ENCODE peak calls at places on chromosome 22, in seven cellular contexts. One of them, this sample, is unnamed.

GRCh38 chr22:26172389-26172990 is 3.2 kb downstream of the SEZ6L start:
- DNase-seq in GM12864: no peak
- DNase-seq in right lobe of liver: peak
- DNase-seq in coronary artery: no peak
- DNase-seq in ascending aorta: no peak
- DNase-seq in GM12878: no peak
- DNase-seq in stomach: no peak
- DNase-seq in this sample: peak

GRCh38 chr22:30304495-30305244 is 15.4 kb upstream of the CASTOR1 start:
- DNase-seq in GM12864: no peak
- DNase-seq in right lobe of liver: peak
- DNase-seq in coronary artery: no peak
- DNase-seq in ascending aorta: peak
- DNase-seq in GM12878: no peak
- DNase-seq in stomach: peak
- DNase-seq in this sample: no peak

GRCh38 chr22:17472886-17473285 is 90.4 kb upstream of the SLC25A18 start:
- DNase-seq in GM12864: no peak
- DNase-seq in right lobe of liver: no peak
- DNase-seq in coronary artery: no peak
- DNase-seq in ascending aorta: no peak
- DNase-seq in GM12878: no peak
- DNase-seq in stomach: no peak
- DNase-seq in this sample: no peak

GRCh38 chr22:30424471-30425326 is 869 bp upstream of the MTFP1 start:
- DNase-seq in GM12864: no peak
- DNase-seq in right lobe of liver: no peak
- DNase-seq in coronary artery: no peak
- DNase-seq in ascending aorta: no peak
- DNase-seq in GM12878: no peak
- DNase-seq in stomach: no peak
- DNase-seq in this sample: peak

GRCh38 chr22:30044369-30044768 is 35.9 kb upstream of the HORMAD2 start:
- DNase-seq in GM12864: no peak
- DNase-seq in right lobe of liver: no peak
- DNase-seq in coronary artery: no peak
- DNase-seq in ascending aorta: no peak
- DNase-seq in GM12878: no peak
- DNase-seq in stomach: peak
- DNase-seq in this sample: peak

GRCh38 chr22:41140365-41140957 is 48.1 kb downstream of the EP300 start:
- DNase-seq in GM12864: no peak
- DNase-seq in right lobe of liver: no peak
- DNase-seq in coronary artery: no peak
- DNase-seq in ascending aorta: no peak
- DNase-seq in GM12878: no peak
- DNase-seq in stomach: no peak
- DNase-seq in this sample: peak

GRCh38 chr22:45129703-45130524 is 33.8 kb upstream of the NUP50 start:
- DNase-seq in GM12864: no peak
- DNase-seq in right lobe of liver: no peak
- DNase-seq in coronary artery: no peak
- DNase-seq in ascending aorta: no peak
- DNase-seq in GM12878: no peak
- DNase-seq in stomach: no peak
- DNase-seq in this sample: no peak

GRCh38 chr22:16601437-16602223 is 9.0 kb upstream of the CCT8L2 start:
- DNase-seq in GM12864: no peak
- DNase-seq in right lobe of liver: no peak
- DNase-seq in coronary artery: no peak
- DNase-seq in ascending aorta: no peak
- DNase-seq in GM12878: no peak
- DNase-seq in stomach: no peak
- DNase-seq in this sample: no peak

GRCh38 chr22:21989049-21989448 is 6.5 kb upstream of the TOP3B start:
- DNase-seq in GM12864: no peak
- DNase-seq in right lobe of liver: no peak
- DNase-seq in coronary artery: no peak
- DNase-seq in ascending aorta: no peak
- DNase-seq in GM12878: no peak
- DNase-seq in stomach: no peak
- DNase-seq in this sample: no peak

GRCh38 chr22:28440517-28441366 is 238.9 kb downstream of the TTC28 start:
- DNase-seq in GM12864: no peak
- DNase-seq in right lobe of liver: no peak
- DNase-seq in coronary artery: no peak
- DNase-seq in ascending aorta: no peak
- DNase-seq in GM12878: no peak
- DNase-seq in stomach: no peak
- DNase-seq in this sample: peak

GRCh38 chr22:37267661-37268413 is 14.5 kb upstream of the CYTH4 start:
- DNase-seq in GM12864: no peak
- DNase-seq in right lobe of liver: no peak
- DNase-seq in coronary artery: no peak
- DNase-seq in ascending aorta: no peak
- DNase-seq in GM12878: no peak
- DNase-seq in stomach: no peak
- DNase-seq in this sample: no peak

GRCh38 chr22:27510024-27510423 is 291.5 kb downstream of the MN1 start:
- DNase-seq in GM12864: no peak
- DNase-seq in right lobe of liver: no peak
- DNase-seq in coronary artery: no peak
- DNase-seq in ascending aorta: no peak
- DNase-seq in GM12878: no peak
- DNase-seq in stomach: no peak
- DNase-seq in this sample: no peak

GRCh38 chr22:20526628-20527355 is 19.4 kb downstream of the MED15 start:
- DNase-seq in GM12864: no peak
- DNase-seq in right lobe of liver: no peak
- DNase-seq in coronary artery: no peak
- DNase-seq in ascending aorta: no peak
- DNase-seq in GM12878: no peak
- DNase-seq in stomach: no peak
- DNase-seq in this sample: peak

GRCh38 chr22:35921777-35922176 is 106.8 kb downstream of the RBFOX2 start:
- DNase-seq in GM12864: peak
- DNase-seq in right lobe of liver: peak
- DNase-seq in coronary artery: no peak
- DNase-seq in ascending aorta: peak
- DNase-seq in GM12878: peak
- DNase-seq in stomach: peak
- DNase-seq in this sample: peak

GRCh38 chr22:25845985-25846745 is 104.2 kb downstream of the MYO18B start:
- DNase-seq in GM12864: no peak
- DNase-seq in right lobe of liver: no peak
- DNase-seq in coronary artery: peak
- DNase-seq in ascending aorta: no peak
- DNase-seq in GM12878: no peak
- DNase-seq in stomach: no peak
- DNase-seq in this sample: no peak

GRCh38 chr22:30159561-30160353 is 79.5 kb downstream of the HORMAD2 start:
- DNase-seq in GM12864: no peak
- DNase-seq in right lobe of liver: peak
- DNase-seq in coronary artery: no peak
- DNase-seq in ascending aorta: no peak
- DNase-seq in GM12878: no peak
- DNase-seq in stomach: no peak
- DNase-seq in this sample: peak

GRCh38 chr22:32309585-32310251 is 47.9 kb upstream of the RFPL3 start:
- DNase-seq in GM12864: no peak
- DNase-seq in right lobe of liver: peak
- DNase-seq in coronary artery: no peak
- DNase-seq in ascending aorta: no peak
- DNase-seq in GM12878: no peak
- DNase-seq in stomach: no peak
- DNase-seq in this sample: no peak

GRCh38 chr22:44326549-44326881 is 13.8 kb upstream of the SHISAL1 start:
- DNase-seq in GM12864: no peak
- DNase-seq in right lobe of liver: no peak
- DNase-seq in coronary artery: no peak
- DNase-seq in ascending aorta: no peak
- DNase-seq in GM12878: no peak
- DNase-seq in stomach: no peak
- DNase-seq in this sample: no peak

DNA sequence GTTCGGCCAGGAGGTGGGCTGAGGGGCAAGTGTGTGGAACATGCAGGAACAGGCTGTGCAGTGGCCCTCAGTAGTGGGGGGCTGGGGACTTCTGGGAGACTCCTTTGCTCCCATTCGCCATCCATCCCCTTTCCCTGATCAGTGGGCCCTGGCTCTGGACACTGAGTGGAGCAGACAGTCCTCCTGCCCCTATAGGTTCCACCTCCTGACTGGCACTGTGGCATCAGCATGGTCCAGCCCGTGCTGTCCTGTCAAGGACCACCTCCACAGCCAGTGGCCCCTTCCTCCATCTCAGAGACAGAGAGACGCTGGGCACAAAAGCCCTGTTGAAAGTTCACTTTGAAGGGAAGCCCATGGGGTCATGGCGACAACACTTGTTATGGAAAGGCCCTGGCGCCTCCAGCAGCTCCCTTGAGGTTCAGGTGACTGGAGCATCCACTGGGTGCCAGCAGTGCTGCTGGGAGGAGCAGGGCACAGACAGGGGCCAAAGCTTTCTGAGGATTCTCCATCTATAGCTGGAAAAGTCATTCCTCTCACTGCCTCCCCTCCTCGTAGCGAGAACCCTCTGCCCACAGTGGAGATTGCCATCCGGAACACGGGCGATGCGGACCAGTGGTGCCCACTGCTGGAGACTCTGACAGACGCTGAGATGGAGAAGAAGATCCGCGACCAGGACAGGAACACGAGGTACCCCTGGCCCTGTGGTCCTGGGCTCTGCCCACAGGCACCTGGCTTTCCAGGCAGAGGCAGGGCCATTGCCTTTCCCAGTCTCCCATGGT is 5.6 kb downstream of the DERL3 start:
- DNase-seq in GM12864: no peak
- DNase-seq in right lobe of liver: peak
- DNase-seq in coronary artery: peak
- DNase-seq in ascending aorta: no peak
- DNase-seq in GM12878: no peak
- DNase-seq in stomach: no peak
- DNase-seq in this sample: no peak
- TF ChIP-seq CTCF in GM12864: no peak
- TF ChIP-seq CTCF in right lobe of liver: no peak
- TF ChIP-seq CTCF in coronary artery: no peak
- TF ChIP-seq CTCF in ascending aorta: no peak
- TF ChIP-seq CTCF in GM12878: no peak
- TF ChIP-seq CTCF in stomach: no peak
- TF ChIP-seq CTCF in this sample: no peak

GRCh38 chr22:42271191-42271813 is 849 bp upstream of the TCF20 start:
- DNase-seq in GM12864: no peak
- DNase-seq in right lobe of liver: no peak
- DNase-seq in coronary artery: no peak
- DNase-seq in ascending aorta: no peak
- DNase-seq in GM12878: no peak
- DNase-seq in stomach: no peak
- DNase-seq in this sample: no peak
- H3K4me3 ChIP-seq in GM12864: no peak
- H3K4me3 ChIP-seq in right lobe of liver: peak
- H3K4me3 ChIP-seq in coronary artery: peak
- H3K4me3 ChIP-seq in ascending aorta: peak
- H3K4me3 ChIP-seq in GM12878: peak
- H3K4me3 ChIP-seq in stomach: peak
- H3K4me3 ChIP-seq in this sample: no peak

GRCh38 chr22:39176067-39176621 is 23.7 kb upstream of the CBX7 start:
- DNase-seq in GM12864: no peak
- DNase-seq in right lobe of liver: peak
- DNase-seq in coronary artery: peak
- DNase-seq in ascending aorta: peak
- DNase-seq in GM12878: no peak
- DNase-seq in stomach: peak
- DNase-seq in this sample: peak

GRCh38 chr22:39173787-39174497 is 21.5 kb upstream of the CBX7 start:
- DNase-seq in GM12864: no peak
- DNase-seq in right lobe of liver: peak
- DNase-seq in coronary artery: no peak
- DNase-seq in ascending aorta: no peak
- DNase-seq in GM12878: no peak
- DNase-seq in stomach: no peak
- DNase-seq in this sample: no peak

GRCh38 chr22:39176673-39177455 is 24.4 kb upstream of the CBX7 start:
- DNase-seq in GM12864: no peak
- DNase-seq in right lobe of liver: no peak
- DNase-seq in coronary artery: no peak
- DNase-seq in ascending aorta: peak
- DNase-seq in GM12878: no peak
- DNase-seq in stomach: no peak
- DNase-seq in this sample: no peak

GRCh38 chr22:39174498-39175120 is 22.1 kb upstream of the CBX7 start:
- DNase-seq in GM12864: no peak
- DNase-seq in right lobe of liver: peak
- DNase-seq in coronary artery: peak
- DNase-seq in ascending aorta: peak
- DNase-seq in GM12878: no peak
- DNase-seq in stomach: peak
- DNase-seq in this sample: peak

DNA sequence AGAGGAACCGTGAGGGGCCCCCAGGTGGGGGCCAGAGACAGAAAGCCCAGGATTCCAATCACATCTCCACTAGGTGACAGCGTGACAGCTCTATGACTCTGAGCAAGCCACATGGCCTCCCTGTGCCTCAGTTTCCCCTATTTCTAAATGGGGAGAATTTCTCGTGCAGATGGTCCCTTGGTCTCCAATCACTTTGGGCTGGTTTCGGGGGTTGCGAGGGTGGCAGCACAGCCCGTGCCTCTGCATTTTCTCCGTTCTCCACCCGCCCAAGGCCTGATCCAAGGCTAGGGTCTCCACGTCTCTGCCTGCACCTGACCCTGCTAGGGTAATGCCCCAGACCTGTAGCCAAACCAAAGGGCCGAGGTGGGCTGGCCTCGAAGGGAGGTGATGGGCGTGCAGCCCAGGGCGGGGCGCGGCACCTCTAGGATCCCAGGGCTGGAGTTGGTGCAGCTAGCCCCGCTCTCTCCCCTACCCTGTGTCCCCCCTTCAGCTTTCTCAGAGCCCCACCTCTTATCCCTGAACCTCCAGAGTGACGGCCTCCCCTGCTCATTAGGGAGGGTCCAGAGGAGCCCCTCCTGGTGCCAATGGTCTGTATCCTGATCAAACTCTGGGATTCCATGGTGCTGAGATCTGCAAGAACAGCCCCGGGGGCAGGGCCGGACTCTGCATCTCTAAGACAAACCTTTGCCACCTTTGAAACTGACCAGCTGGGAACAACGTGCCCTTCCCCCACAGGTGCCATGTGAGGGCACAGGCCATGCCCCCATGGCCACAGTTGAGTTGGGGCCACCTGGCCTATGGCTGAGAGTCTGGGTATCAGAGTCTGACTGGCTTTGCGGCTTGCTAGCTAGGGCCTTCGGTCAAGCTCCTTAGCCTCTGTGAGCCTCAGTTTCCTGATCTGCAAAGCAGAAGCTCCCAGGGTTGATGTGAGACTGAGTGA is 22.9 kb upstream of the CBX7 start:
- DNase-seq in GM12864: no peak
- DNase-seq in right lobe of liver: no peak
- DNase-seq in coronary artery: no peak
- DNase-seq in ascending aorta: no peak
- DNase-seq in GM12878: no peak
- DNase-seq in stomach: no peak
- DNase-seq in this sample: no peak
- TF ChIP-seq CTCF in GM12864: no peak
- TF ChIP-seq CTCF in right lobe of liver: no peak
- TF ChIP-seq CTCF in coronary artery: no peak
- TF ChIP-seq CTCF in ascending aorta: no peak
- TF ChIP-seq CTCF in GM12878: no peak
- TF ChIP-seq CTCF in stomach: no peak
- TF ChIP-seq CTCF in this sample: no peak

GRCh38 chr22:50696799-50697561 is 24.4 kb downstream of the SHANK3 start:
- DNase-seq in GM12864: no peak
- DNase-seq in right lobe of liver: peak
- DNase-seq in coronary artery: no peak
- DNase-seq in ascending aorta: peak
- DNase-seq in GM12878: no peak
- DNase-seq in stomach: no peak
- DNase-seq in this sample: no peak
- H3K4me3 ChIP-seq in GM12864: no peak
- H3K4me3 ChIP-seq in right lobe of liver: no peak
- H3K4me3 ChIP-seq in coronary artery: peak
- H3K4me3 ChIP-seq in ascending aorta: peak
- H3K4me3 ChIP-seq in GM12878: no peak
- H3K4me3 ChIP-seq in stomach: peak
- H3K4me3 ChIP-seq in this sample: peak